ENCODE peak calls at places on chromosomes 3 and 15, in six cellular contexts. One of them, this sample, is unnamed. For H3K4me1, the result is how much of the 10 kb centered on the place peaks cover.

GRCh38 chr15:101808201-101808600 is 3.8 kb upstream of the OR4F15 start:
- DNase-seq in neural progenitor cell: no peak
- DNase-seq in SK-N-SH: no peak
- DNase-seq in hepatocyte: no peak
- DNase-seq in GM23338: no peak
- DNase-seq in HCT116: no peak
- DNase-seq in this sample: peak

GRCh38 chr3:29347412-29347811 is 66.5 kb downstream of the RBMS3 start:
- DNase-seq in SK-N-SH: no peak
- DNase-seq in GM23338: no peak
- DNase-seq in neural progenitor cell: no peak
- DNase-seq in HCT116: no peak
- DNase-seq in hepatocyte: no peak
- DNase-seq in this sample: no peak

GRCh38 chr15:43067717-43068461 is 37.9 kb downstream of the UBR1 start:
- DNase-seq in SK-N-SH: no peak
- DNase-seq in hepatocyte: peak
- DNase-seq in neural progenitor cell: no peak
- DNase-seq in GM23338: peak
- DNase-seq in HCT116: peak
- DNase-seq in this sample: peak

GRCh38 chr3:126340596-126340942 is 16.6 kb downstream of the KLF15 start:
- DNase-seq in SK-N-SH: no peak
- DNase-seq in GM23338: no peak
- DNase-seq in hepatocyte: no peak
- DNase-seq in neural progenitor cell: no peak
- DNase-seq in HCT116: no peak
- DNase-seq in this sample: no peak

GRCh38 chr15:66704783-66705113 is 2.7 kb downstream of the SMAD6 start:
- DNase-seq in SK-N-SH: no peak
- DNase-seq in HCT116: no peak
- DNase-seq in neural progenitor cell: no peak
- DNase-seq in hepatocyte: peak
- DNase-seq in GM23338: no peak
- DNase-seq in this sample: peak

GRCh38 chr15:79811406-79812405 is 85.1 kb downstream of the MTHFS start:
- DNase-seq in SK-N-SH: peak
- DNase-seq in HCT116: no peak
- DNase-seq in neural progenitor cell: no peak
- DNase-seq in hepatocyte: peak
- DNase-seq in GM23338: no peak
- DNase-seq in this sample: peak

GRCh38 chr3:177810162-177810623 is 612.9 kb upstream of the TBL1XR1 start:
- DNase-seq in SK-N-SH: no peak
- DNase-seq in HCT116: no peak
- DNase-seq in hepatocyte: peak
- DNase-seq in GM23338: no peak
- DNase-seq in neural progenitor cell: no peak
- DNase-seq in this sample: peak

GRCh38 chr15:91782221-91782620 is 71.3 kb upstream of the SLCO3A1 start:
- DNase-seq in SK-N-SH: no peak
- DNase-seq in GM23338: no peak
- DNase-seq in HCT116: no peak
- DNase-seq in hepatocyte: no peak
- DNase-seq in neural progenitor cell: no peak
- DNase-seq in this sample: no peak

GRCh38 chr15:66097151-66098018 is 156.2 kb downstream of the MEGF11 start:
- DNase-seq in neural progenitor cell: no peak
- DNase-seq in HCT116: no peak
- DNase-seq in hepatocyte: no peak
- DNase-seq in GM23338: no peak
- DNase-seq in SK-N-SH: no peak
- DNase-seq in this sample: peak

GRCh38 chr15:89802231-89802928 is 12.3 kb downstream of the ANPEP start:
- DNase-seq in GM23338: no peak
- DNase-seq in neural progenitor cell: no peak
- DNase-seq in hepatocyte: no peak
- DNase-seq in SK-N-SH: peak
- DNase-seq in HCT116: no peak
- DNase-seq in this sample: no peak

GRCh38 chr3:113736548-113737089 is 9.4 kb downstream of the NAA50 start:
- DNase-seq in HCT116: peak
- DNase-seq in GM23338: peak
- DNase-seq in hepatocyte: peak
- DNase-seq in SK-N-SH: peak
- DNase-seq in neural progenitor cell: peak
- DNase-seq in this sample: peak

GRCh38 chr15:33848011-33848410 is 120.3 kb upstream of the CHRM5 start:
- DNase-seq in HCT116: no peak
- DNase-seq in GM23338: no peak
- DNase-seq in neural progenitor cell: no peak
- DNase-seq in SK-N-SH: no peak
- DNase-seq in hepatocyte: no peak
- DNase-seq in this sample: no peak

GRCh38 chr3:128971421-128971820 is 22.5 kb downstream of the CFAP92 start:
- DNase-seq in GM23338: no peak
- DNase-seq in hepatocyte: peak
- DNase-seq in SK-N-SH: no peak
- DNase-seq in neural progenitor cell: no peak
- DNase-seq in HCT116: no peak
- DNase-seq in this sample: peak

GRCh38 chr3:184788751-184789150 is 23.2 kb upstream of the VPS8 start:
- DNase-seq in HCT116: no peak
- DNase-seq in hepatocyte: no peak
- DNase-seq in GM23338: no peak
- DNase-seq in SK-N-SH: peak
- DNase-seq in neural progenitor cell: no peak
- DNase-seq in this sample: peak

GRCh38 chr3:36891651-36892268 is 53.1 kb downstream of the TRANK1 start:
- DNase-seq in hepatocyte: no peak
- DNase-seq in neural progenitor cell: no peak
- DNase-seq in GM23338: no peak
- DNase-seq in SK-N-SH: no peak
- DNase-seq in HCT116: no peak
- DNase-seq in this sample: no peak

GRCh38 chr3:3998140-3998977 is 199.1 kb downstream of the LRRN1 start:
- DNase-seq in hepatocyte: peak
- DNase-seq in SK-N-SH: peak
- DNase-seq in GM23338: peak
- DNase-seq in HCT116: peak
- DNase-seq in neural progenitor cell: peak
- DNase-seq in this sample: peak

GRCh38 chr3:71425491-71426071 is 157.9 kb downstream of the FOXP1 start:
- DNase-seq in SK-N-SH: no peak
- DNase-seq in GM23338: no peak
- DNase-seq in neural progenitor cell: no peak
- DNase-seq in hepatocyte: no peak
- DNase-seq in HCT116: no peak
- DNase-seq in this sample: peak

GRCh38 chr3:62229908-62230307 is 143.4 kb downstream of the FEZF2 start:
- DNase-seq in GM23338: peak
- DNase-seq in neural progenitor cell: peak
- DNase-seq in SK-N-SH: peak
- DNase-seq in hepatocyte: no peak
- DNase-seq in HCT116: peak
- DNase-seq in this sample: peak

GRCh38 chr15:63401078-63401477 is 19.4 kb upstream of the CA12 start:
- DNase-seq in neural progenitor cell: no peak
- DNase-seq in HCT116: no peak
- DNase-seq in GM23338: no peak
- DNase-seq in SK-N-SH: no peak
- DNase-seq in hepatocyte: no peak
- DNase-seq in this sample: peak

GRCh38 chr3:39920271-39920670 is 110.9 kb downstream of the MYRIP start:
- DNase-seq in GM23338: no peak
- DNase-seq in SK-N-SH: no peak
- DNase-seq in HCT116: no peak
- DNase-seq in neural progenitor cell: no peak
- DNase-seq in hepatocyte: no peak
- DNase-seq in this sample: peak

GRCh38 chr3:95151590-95151989 is 1088.7 kb downstream of the NSUN3 start:
- DNase-seq in HCT116: no peak
- DNase-seq in GM23338: no peak
- DNase-seq in SK-N-SH: no peak
- DNase-seq in neural progenitor cell: peak
- DNase-seq in hepatocyte: no peak
- DNase-seq in this sample: no peak

GRCh38 chr15:48766196-48766595 is 44.7 kb downstream of the CEP152 start:
- DNase-seq in hepatocyte: no peak
- DNase-seq in neural progenitor cell: no peak
- DNase-seq in HCT116: no peak
- DNase-seq in SK-N-SH: no peak
- DNase-seq in GM23338: no peak
- DNase-seq in this sample: peak

DNA sequence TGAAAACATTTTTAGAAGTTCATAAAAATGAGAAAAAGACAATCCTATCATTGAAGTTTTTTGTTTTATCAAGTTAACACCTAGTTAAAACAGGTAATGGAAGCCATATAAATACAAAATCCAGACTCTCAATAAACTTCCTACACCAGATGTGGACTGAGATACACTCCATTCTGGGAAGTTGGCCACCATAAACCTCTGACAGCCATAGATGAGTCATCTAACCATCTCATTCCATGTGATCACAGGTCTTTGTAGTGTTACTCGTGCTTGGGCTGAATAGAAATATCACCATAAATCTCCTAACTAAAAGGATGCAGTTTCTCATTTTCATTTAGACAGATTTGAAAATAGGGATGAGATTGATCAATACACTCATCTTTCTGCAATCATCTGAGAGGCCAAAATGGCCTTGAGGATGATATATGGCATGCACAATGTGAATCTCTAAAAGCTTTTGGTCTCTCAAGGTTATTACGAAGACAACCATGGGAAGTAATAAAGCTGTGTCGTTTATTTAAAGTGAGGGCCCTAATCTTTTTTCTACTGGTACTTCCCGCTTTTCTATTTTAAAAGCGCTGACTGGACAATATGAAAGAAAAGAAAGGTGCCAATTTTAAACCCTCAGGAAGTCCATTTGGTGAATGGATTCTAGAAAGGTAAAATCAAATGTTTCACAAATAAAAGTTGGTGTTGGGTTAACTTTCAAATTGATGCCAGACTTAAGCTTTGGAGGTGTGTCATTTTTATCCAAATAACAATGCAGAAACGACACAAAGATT is 155.5 kb downstream of the POLR2M start:
- DNase-seq in GM23338: no peak
- DNase-seq in hepatocyte: peak
- DNase-seq in neural progenitor cell: no peak
- DNase-seq in HCT116: no peak
- DNase-seq in SK-N-SH: no peak
- DNase-seq in this sample: peak
- TF ChIP-seq EZH2phosphoT487 in GM23338: no peak
- TF ChIP-seq EZH2phosphoT487 in hepatocyte: no peak
- TF ChIP-seq EZH2phosphoT487 in neural progenitor cell: no peak
- TF ChIP-seq EZH2phosphoT487 in HCT116: no peak
- TF ChIP-seq EZH2phosphoT487 in SK-N-SH: no peak
- TF ChIP-seq EZH2phosphoT487 in this sample: no peak

DNA sequence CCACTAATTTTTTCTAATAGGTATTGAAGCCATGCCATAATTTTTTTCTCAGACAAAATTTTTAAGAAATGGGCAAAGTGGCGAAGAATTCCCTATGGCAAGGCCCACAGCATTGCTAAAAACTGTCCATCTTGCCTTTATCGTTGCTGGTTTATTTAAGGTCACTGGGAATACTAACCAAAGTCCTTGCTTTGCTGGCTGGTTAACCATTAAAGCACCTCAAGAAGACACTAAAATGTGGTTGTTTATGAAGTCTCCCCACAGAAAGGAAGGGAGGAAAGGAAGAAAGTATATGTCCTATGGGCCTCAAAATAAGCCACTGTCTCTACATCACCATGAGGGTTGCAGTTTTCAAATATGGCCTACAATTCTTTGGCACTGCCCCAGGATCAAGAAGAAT is 13.3 kb downstream of the SH3BP5 start:
- DNase-seq in HCT116: no peak
- DNase-seq in hepatocyte: no peak
- DNase-seq in SK-N-SH: no peak
- DNase-seq in neural progenitor cell: no peak
- DNase-seq in GM23338: no peak
- DNase-seq in this sample: no peak
- H3K4me1 ChIP-seq in HCT116: under half
- H3K4me1 ChIP-seq in hepatocyte: under half
- H3K4me1 ChIP-seq in SK-N-SH: under half
- H3K4me1 ChIP-seq in neural progenitor cell: under half
- H3K4me1 ChIP-seq in GM23338: under half
- H3K4me1 ChIP-seq in this sample: half or more

GRCh38 chr3:124266517-124266916 is 274.6 kb upstream of the ROPN1 start:
- DNase-seq in neural progenitor cell: peak
- DNase-seq in HCT116: no peak
- DNase-seq in GM23338: no peak
- DNase-seq in hepatocyte: peak
- DNase-seq in SK-N-SH: peak
- DNase-seq in this sample: peak
- TF ChIP-seq EZH2phosphoT487 in neural progenitor cell: no peak
- TF ChIP-seq EZH2phosphoT487 in HCT116: no peak
- TF ChIP-seq EZH2phosphoT487 in GM23338: no peak
- TF ChIP-seq EZH2phosphoT487 in hepatocyte: no peak
- TF ChIP-seq EZH2phosphoT487 in SK-N-SH: no peak
- TF ChIP-seq EZH2phosphoT487 in this sample: no peak

GRCh38 chr3:152376351-152377183 is 107.8 kb downstream of the MBNL1 start:
- DNase-seq in SK-N-SH: no peak
- DNase-seq in HCT116: no peak
- DNase-seq in hepatocyte: no peak
- DNase-seq in neural progenitor cell: no peak
- DNase-seq in GM23338: no peak
- DNase-seq in this sample: peak

GRCh38 chr3:152374260-152374990 is 105.7 kb downstream of the MBNL1 start:
- DNase-seq in GM23338: no peak
- DNase-seq in SK-N-SH: no peak
- DNase-seq in HCT116: no peak
- DNase-seq in neural progenitor cell: no peak
- DNase-seq in hepatocyte: no peak
- DNase-seq in this sample: peak

GRCh38 chr3:152373379-152373778 is 104.7 kb downstream of the MBNL1 start:
- DNase-seq in neural progenitor cell: no peak
- DNase-seq in SK-N-SH: no peak
- DNase-seq in GM23338: no peak
- DNase-seq in HCT116: no peak
- DNase-seq in hepatocyte: no peak
- DNase-seq in this sample: no peak

GRCh38 chr3:152377184-152377570 is 108.4 kb downstream of the MBNL1 start:
- DNase-seq in GM23338: no peak
- DNase-seq in neural progenitor cell: no peak
- DNase-seq in HCT116: no peak
- DNase-seq in SK-N-SH: no peak
- DNase-seq in hepatocyte: no peak
- DNase-seq in this sample: no peak

GRCh38 chr3:152375546-152375945 is 106.8 kb downstream of the MBNL1 start:
- DNase-seq in SK-N-SH: no peak
- DNase-seq in hepatocyte: no peak
- DNase-seq in neural progenitor cell: no peak
- DNase-seq in HCT116: no peak
- DNase-seq in GM23338: no peak
- DNase-seq in this sample: no peak
- H3K4me1 ChIP-seq in SK-N-SH: under half
- H3K4me1 ChIP-seq in hepatocyte: under half
- H3K4me1 ChIP-seq in neural progenitor cell: under half
- H3K4me1 ChIP-seq in HCT116: under half
- H3K4me1 ChIP-seq in GM23338: under half
- H3K4me1 ChIP-seq in this sample: under half

This sample was measured in GM23248.